ENCODE peak calls at places on chromosomes 5 and 9, in seven cellular contexts. E, J, U, R, C, D and G are unnamed samples.

GRCh38 chr9:14260101-14260500 is 53.8 kb downstream of the NFIB start:
- DNase-seq in E (no peak), R (no peak), J (no peak), D (no peak), U (no peak), C (no peak), G (no peak)

GRCh38 chr9:101418518-101419111 is 17.0 kb downstream of the ALDOB start:
- DNase-seq in D (no peak), E (no peak), J (no peak), C (no peak), U (no peak), R (no peak), G (no peak)

GRCh38 chr9:105883847-105884246 is 189.5 kb downstream of the TMEM38B start:
- DNase-seq in E (no peak), J (no peak), C (no peak), D (no peak), R (no peak), U (no peak), G (no peak)

GRCh38 chr5:176543428-176544182 is 5.5 kb upstream of the CDHR2 start:
- DNase-seq in J (no peak), U (peak; percentile 79), D (peak; percentile 88), C (peak; percentile 77), R (peak; percentile 87), E (no peak), G (no peak)

GRCh38 chr9:134928796-134929559 is 11.3 kb upstream of the FCN1 start:
- DNase-seq in U (peak; percentile 34), C (no peak), D (peak; percentile 68), R (peak; percentile 71), J (no peak), E (no peak), G (no peak)

GRCh38 chr9:2872307-2872940 is 28.5 kb upstream of the PUM3 start:
- DNase-seq in D (no peak), U (no peak), C (no peak), R (no peak), J (no peak), E (no peak), G (no peak)

GRCh38 chr5:178398856-178399722 is 166.5 kb upstream of the PHYKPL start:
- DNase-seq in C (no peak), E (no peak), U (no peak), D (no peak), R (no peak), J (no peak), G (no peak)

GRCh38 chr5:145953202-145953601 is 16.8 kb downstream of the SH3RF2 start:
- DNase-seq in U (no peak), C (no peak), D (no peak), R (no peak), J (no peak), E (no peak), G (no peak)

GRCh38 chr5:12272389-12272788 is 368.1 kb upstream of the CTNND2 start:
- DNase-seq in D (no peak), C (no peak), J (no peak), E (no peak), R (no peak), U (no peak), G (no peak)

GRCh38 chr5:156379198-156379597 is 52.2 kb downstream of the SGCD start:
- DNase-seq in E (no peak), D (no peak), R (no peak), U (no peak), J (no peak), C (no peak), G (no peak)

GRCh38 chr9:125511780-125512179 is 195.2 kb downstream of the MAPKAP1 start:
- DNase-seq in R (no peak), J (no peak), U (no peak), C (no peak), D (no peak), E (no peak), G (no peak)

GRCh38 chr9:23492126-23493002 is 333.7 kb downstream of the ELAVL2 start:
- DNase-seq in D (peak; percentile 37), E (no peak), J (no peak), R (no peak), C (no peak), U (no peak), G (no peak)

GRCh38 chr9:18238254-18238653 is 235.7 kb upstream of the ADAMTSL1 start:
- DNase-seq in U (no peak), J (no peak), R (no peak), D (no peak), C (no peak), E (peak; percentile 23), G (peak; percentile 17)

GRCh38 chr9:104564358-104564757 is 4.6 kb upstream of the OR13C8 start:
- DNase-seq in C (no peak), R (no peak), D (no peak), E (no peak), J (no peak), U (no peak), G (no peak)

GRCh38 chr5:126675338-126675737 is 74.6 kb downstream of the PHAX start:
- DNase-seq in U (no peak), D (no peak), J (no peak), R (no peak), E (no peak), C (no peak), G (no peak)

GRCh38 chr5:126677101-126677500 is 76.4 kb downstream of the PHAX start:
- DNase-seq in E (no peak), D (no peak), C (peak; percentile 58), U (no peak), J (no peak), R (no peak), G (no peak)

GRCh38 chr5:126674145-126674544 is 73.4 kb downstream of the PHAX start:
- DNase-seq in R (no peak), C (no peak), U (no peak), J (no peak), D (no peak), E (no peak), G (no peak)

GRCh38 chr5:126676195-126676624 is 75.5 kb downstream of the PHAX start:
- DNase-seq in U (no peak), C (peak; percentile 84), D (peak; percentile 82), E (no peak), R (no peak), J (no peak), G (peak; percentile 42)

DNA sequence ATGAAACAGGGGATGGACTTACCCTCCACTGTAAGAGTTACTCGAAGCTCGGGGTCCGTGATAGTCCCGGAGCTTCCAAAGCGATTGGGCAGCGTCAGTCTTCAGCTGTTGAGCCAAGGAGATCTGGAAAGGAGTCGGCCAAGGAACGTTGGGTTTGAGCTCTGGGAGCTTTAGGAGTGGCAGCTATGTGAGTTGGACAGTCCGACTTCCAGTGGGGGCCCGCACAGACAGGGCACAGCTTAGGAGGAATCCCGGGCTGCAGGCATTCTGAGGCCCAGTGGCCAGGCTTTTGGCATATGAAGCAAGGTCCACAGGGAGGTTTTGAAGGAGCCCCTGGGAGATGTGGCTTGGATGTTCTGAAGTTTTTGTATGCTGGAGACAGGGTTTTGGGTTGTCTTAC is 72.7 kb downstream of the PHAX start:
- DNase-seq in E (no peak), D (no peak), C (no peak), J (no peak), R (no peak), U (no peak), G (no peak)
- H3K4me3 ChIP-seq in E (no peak overlapping the region), D (no peak overlapping the region), C (no peak overlapping the region), J (no peak overlapping the region), R (no peak overlapping the region), U (no peak overlapping the region), G (no peak overlapping the region)

DNA sequence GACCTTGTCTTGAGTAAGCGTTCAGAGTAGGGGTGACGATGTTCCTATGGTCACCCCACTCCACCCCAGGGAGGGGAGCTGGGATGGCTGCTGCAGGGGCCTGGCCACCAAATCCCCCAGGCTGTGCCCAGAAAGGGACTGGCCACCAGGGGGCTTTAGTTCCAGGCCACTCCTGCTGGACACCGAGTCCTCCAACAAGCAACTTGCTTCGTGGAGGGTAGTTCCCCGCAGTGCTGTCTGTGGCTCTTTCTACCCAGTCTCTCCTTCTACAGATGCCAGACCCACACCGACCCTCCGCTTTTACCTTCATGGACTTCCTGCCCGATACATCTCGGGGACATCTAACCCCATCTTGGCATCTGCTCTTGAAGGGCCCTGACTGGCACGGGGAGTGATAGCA is 35.7 kb upstream of the GABRP start:
- DNase-seq in U (no peak), J (no peak), D (no peak), R (peak; percentile 47), C (peak; percentile 31), E (no peak), G (no peak)
- TF ChIP-seq CTCF in U (peak; percentile 20), J (peak; percentile 45), D (no peak), R (peak; percentile 46), C (peak; percentile 34), E (peak; percentile 38), G (peak; percentile 65)

GRCh38 chr9:137294684-137295312 is 7.3 kb downstream of the NRARP start:
- DNase-seq in E (no peak), R (peak; percentile 46), D (no peak), C (no peak), J (no peak), U (no peak), G (no peak)

GRCh38 chr9:137294091-137294683 is 7.9 kb downstream of the NRARP start:
- DNase-seq in J (no peak), U (no peak), E (no peak), C (peak; percentile 62), D (peak; percentile 67), R (peak; percentile 40), G (no peak)

GRCh38 chr9:137296214-137297059 is 5.6 kb downstream of the NRARP start:
- DNase-seq in J (no peak), R (peak; percentile 83), C (peak; percentile 53), E (no peak), D (no peak), U (no peak), G (no peak)

GRCh38 chr9:137297060-137297664 is 4.9 kb downstream of the NRARP start:
- DNase-seq in D (peak; percentile 27), C (no peak), E (no peak), R (no peak), J (no peak), U (no peak), G (no peak)

DNA sequence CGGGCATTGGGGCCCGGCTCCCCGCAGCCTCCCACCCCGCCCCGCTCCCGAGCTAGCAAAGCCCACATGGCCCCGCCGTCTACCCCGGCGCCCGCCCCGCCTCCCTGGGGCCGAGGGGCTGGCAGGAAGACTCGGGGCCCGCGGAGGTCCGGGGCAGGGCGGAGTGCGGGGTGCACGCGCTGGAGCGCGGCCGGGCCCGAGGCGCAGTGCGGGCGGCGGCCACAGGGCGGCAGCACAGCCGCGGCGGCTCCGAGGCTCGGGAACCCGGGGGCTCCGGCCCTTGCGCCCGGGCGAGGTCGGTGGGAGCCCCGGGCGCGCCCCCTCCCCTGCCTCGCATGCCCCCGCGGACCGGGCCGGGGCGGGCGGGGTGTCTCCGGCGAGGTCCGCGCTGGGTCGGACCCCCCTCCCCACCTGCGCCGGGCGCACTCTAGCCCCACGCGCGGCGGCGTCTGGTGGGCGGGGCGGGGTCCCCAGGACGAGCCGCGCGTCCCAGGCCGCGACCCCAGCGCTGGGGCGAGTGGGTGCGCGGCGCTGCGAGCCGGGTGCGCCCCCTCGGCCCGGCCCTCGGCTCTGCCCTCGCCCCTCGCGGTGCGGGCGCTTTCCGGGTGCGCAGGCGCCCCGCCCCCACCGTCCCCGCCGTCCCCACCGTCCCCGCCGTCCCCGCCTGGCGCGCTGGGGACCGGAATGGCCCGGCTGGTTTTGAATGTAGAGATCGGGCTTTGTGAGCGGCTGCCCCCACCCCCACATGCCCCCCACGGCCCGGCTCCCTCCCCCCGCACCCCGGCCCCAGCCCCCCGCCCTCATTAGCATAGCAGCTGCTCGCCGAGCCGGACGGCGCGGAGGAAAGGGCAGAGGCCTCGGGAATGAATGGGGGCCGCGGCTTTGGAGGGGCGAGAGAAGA is 6.5 kb downstream of the NRARP start:
- DNase-seq in R (no peak), C (peak; percentile 88), E (no peak), D (peak; percentile 61), U (no peak), J (no peak), G (no peak)
- H3K4me3 ChIP-seq in R (peak overlapping the region; percentile 52), C (peak overlapping the region; percentile 55), E (no peak overlapping the region), D (peak overlapping the region; percentile 55), U (peak overlapping the region; percentile 59), J (peak overlapping the region; percentile 13), G (no peak overlapping the region)

GRCh38 chr5:53792338-53792737 is 231.9 kb downstream of the NDUFS4 start:
- DNase-seq in R (no peak), U (no peak), D (no peak), C (no peak), J (no peak), E (no peak), G (no peak)
- TF ChIP-seq CTCF in R (no peak), U (no peak), D (no peak), C (no peak), J (no peak), E (no peak), G (no peak)